ENCODE peak calls at places on chromosomes 5 and 9, in seven cellular contexts. B is mesendoderm, Y is IMR-90, D is neuronal stem cell, P is trophoblast cell, Q is H1, S is mesenchymal stem cell. V is an unnamed sample. For H3K4me1, the result is how much of the 10 kb centered on the place peaks cover.

GRCh38 chr5:171647043-171647899 is 138.3 kb upstream of the SMIM23 start:
- DNase-seq in P (no peak), D (no peak), B (peak), Q (no peak), S (peak), Y (peak), V (peak)

GRCh38 chr5:8829322-8830029 is 716.4 kb downstream of the SEMA5A start:
- DNase-seq in Q (no peak), D (no peak), B (peak), P (peak), S (peak), Y (peak), V (no peak)

GRCh38 chr9:110626109-110626829 is 42.3 kb upstream of the MUSK start:
- DNase-seq in P (no peak), S (peak), Q (no peak), Y (peak), D (no peak), B (peak), V (no peak)

GRCh38 chr9:6549106-6549505 is 96.4 kb downstream of the GLDC start:
- DNase-seq in S (no peak), Q (no peak), B (no peak), P (no peak), D (peak), Y (no peak), V (no peak)

GRCh38 chr9:106753155-106753671 is 109.8 kb upstream of the ZNF462 start:
- DNase-seq in S (peak), Q (no peak), B (peak), P (no peak), Y (peak), D (no peak), V (no peak)

GRCh38 chr9:106648799-106649198 is 214.2 kb upstream of the ZNF462 start:
- DNase-seq in B (peak), Y (peak), Q (no peak), D (no peak), S (peak), P (no peak), V (no peak)

GRCh38 chr9:128809831-128810230 is 8.5 kb upstream of the ENDOG start:
- DNase-seq in Y (no peak), Q (no peak), D (no peak), P (no peak), B (no peak), S (no peak), V (no peak)

GRCh38 chr5:94249430-94249829 is 369.0 kb downstream of the KIAA0825 start:
- DNase-seq in S (no peak), Y (no peak), B (peak), P (no peak), D (no peak), Q (no peak), V (no peak)

GRCh38 chr5:173672891-173673290 is 56.4 kb upstream of the BOD1 start:
- DNase-seq in S (no peak), P (no peak), B (no peak), Y (no peak), D (no peak), Q (no peak), V (peak)

GRCh38 chr9:20604561-20604960 is 17.7 kb downstream of the MLLT3 start:
- DNase-seq in D (no peak), P (no peak), B (no peak), S (peak), Q (no peak), Y (peak), V (no peak)
- H3K4me1 ChIP-seq in D (under half), P (under half), B (under half), S (under half), Q (under half), Y (under half), V (under half)

GRCh38 chr5:146893991-146894390 is 15.4 kb upstream of the PPP2R2B start:
- DNase-seq in B (no peak), P (no peak), Q (no peak), D (no peak), S (no peak), Y (no peak), V (no peak)

GRCh38 chr5:146890733-146891440 is 12.3 kb upstream of the PPP2R2B start:
- DNase-seq in B (no peak), P (no peak), Q (no peak), Y (no peak), S (peak), D (no peak), V (no peak)

GRCh38 chr5:146891511-146891910 is 13.0 kb upstream of the PPP2R2B start:
- DNase-seq in B (no peak), Y (no peak), Q (no peak), S (no peak), P (no peak), D (no peak), V (no peak)

GRCh38 chr5:146897061-146897460 is 18.5 kb upstream of the PPP2R2B start:
- DNase-seq in P (no peak), B (no peak), S (no peak), Y (no peak), Q (no peak), D (no peak), V (no peak)

GRCh38 chr5:146894763-146895521 is 16.4 kb upstream of the PPP2R2B start:
- DNase-seq in P (no peak), Q (no peak), B (no peak), S (no peak), D (no peak), Y (no peak), V (no peak)
- H2BK120ac ChIP-seq in P (no peak), Q (no peak), B (no peak), S (no peak), D (no peak), Y (no peak), V (no peak)

DNA sequence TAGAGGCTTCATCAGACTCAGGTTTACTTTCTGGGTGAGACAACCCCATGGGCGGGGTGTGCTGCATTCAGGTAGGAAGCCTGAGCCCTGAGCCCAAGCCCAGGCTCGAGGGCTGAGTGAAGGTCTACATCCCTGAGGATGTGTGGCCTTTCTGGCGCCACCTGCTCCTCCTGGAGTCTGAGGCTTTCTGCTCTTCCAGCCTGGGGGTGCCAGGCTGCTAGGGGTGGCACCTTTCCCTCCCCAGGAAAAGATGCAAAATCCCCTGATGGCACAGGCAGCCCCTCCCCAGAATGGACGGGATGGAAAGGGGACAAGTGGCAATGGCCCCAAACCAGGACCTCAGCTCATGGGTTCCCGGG is 44.4 kb upstream of the PRRC2B start:
- DNase-seq in D (no peak), P (no peak), Y (no peak), B (no peak), Q (no peak), S (no peak), V (no peak)
- H2BK5ac ChIP-seq in D (peak), P (no peak), Y (no peak), B (no peak), Q (peak), S (no peak), V (no peak)

GRCh38 chr5:134245692-134246091 is 19.8 kb upstream of the PPP2CA start:
- DNase-seq in B (no peak), D (no peak), P (no peak), S (no peak), Y (no peak), Q (no peak), V (no peak)

GRCh38 chr5:134247411-134247810 is 21.5 kb upstream of the PPP2CA start:
- DNase-seq in P (peak), Q (no peak), Y (peak), D (no peak), B (peak), S (peak), V (no peak)

GRCh38 chr5:134247825-134248224 is 22.0 kb upstream of the PPP2CA start:
- DNase-seq in Q (no peak), S (no peak), Y (peak), P (no peak), B (peak), D (no peak), V (peak)

GRCh38 chr5:134248271-134248670 is 22.4 kb upstream of the PPP2CA start:
- DNase-seq in P (no peak), B (no peak), Y (peak), Q (no peak), D (no peak), S (no peak), V (no peak)

DNA sequence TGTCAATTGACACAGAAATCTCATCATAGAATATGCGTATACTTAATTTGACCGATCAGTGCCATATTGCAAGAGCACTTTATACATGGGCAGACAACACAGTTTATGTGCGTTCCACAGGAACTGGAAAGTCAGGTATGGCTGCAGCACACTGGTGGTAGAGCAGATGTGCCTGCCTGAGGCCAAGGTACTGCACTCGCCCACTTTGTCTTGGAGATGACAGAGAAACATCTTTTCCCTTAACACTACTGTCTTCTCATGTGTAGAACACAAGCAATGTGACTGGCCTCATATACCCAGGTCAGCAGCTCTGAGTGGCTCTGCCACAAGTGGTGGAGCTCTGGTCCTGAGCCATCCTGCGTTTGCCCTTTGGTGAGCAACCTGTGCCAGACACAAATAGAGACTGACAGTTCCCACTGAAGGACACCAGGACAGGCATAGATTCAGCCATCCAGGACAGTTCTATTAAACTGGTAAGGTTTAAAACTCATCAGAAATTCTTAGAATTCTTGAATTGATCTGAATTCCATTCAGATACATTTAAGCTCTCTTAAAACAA is 21.0 kb upstream of the PPP2CA start:
- DNase-seq in Y (no peak), Q (no peak), S (no peak), P (peak), B (no peak), D (no peak), V (no peak)
- H3K4me1 ChIP-seq in Y (under half), Q (under half), S (under half), P (under half), B (under half), D (under half), V (under half)

GRCh38 chr9:95316274-95316673 is 1.2 kb downstream of the FANCC start:
- DNase-seq in S (no peak), B (no peak), Y (no peak), Q (no peak), P (no peak), D (no peak), V (no peak)
- H2BK120ac ChIP-seq in S (no peak), B (no peak), Y (peak), Q (no peak), P (no peak), D (no peak), V (no peak)

V was measured in H9.